ENCODE peak calls at places on chromosome 19, in seven cellular contexts. One of them, this sample, is unnamed.

GRCh38 chr19:39471756-39472536 is 8.7 kb upstream of the TIMM50 start:
- DNase-seq in cardiac muscle cell: no peak
- DNase-seq in tibial artery: no peak
- DNase-seq in brain microvascular endothelial cell: no peak
- DNase-seq in IMR-90: no peak
- DNase-seq in heart right ventricle: no peak
- DNase-seq in uterus: no peak
- DNase-seq in this sample: no peak

GRCh38 chr19:10655457-10656312 is 1.5 kb downstream of the ILF3 start:
- DNase-seq in cardiac muscle cell: peak; percentile 28
- DNase-seq in tibial artery: no peak
- DNase-seq in brain microvascular endothelial cell: peak; percentile 41
- DNase-seq in IMR-90: peak; percentile 44
- DNase-seq in heart right ventricle: no peak
- DNase-seq in uterus: no peak
- DNase-seq in this sample: no peak

GRCh38 chr19:6066661-6067646 is 43.3 kb downstream of the RFX2 start:
- DNase-seq in cardiac muscle cell: peak; percentile 73
- DNase-seq in tibial artery: peak; percentile 95
- DNase-seq in brain microvascular endothelial cell: peak; percentile 94
- DNase-seq in IMR-90: peak; percentile 86
- DNase-seq in heart right ventricle: peak; percentile 97
- DNase-seq in uterus: peak; percentile 94
- DNase-seq in this sample: peak; percentile 92

GRCh38 chr19:12095111-12095790 is 30.7 kb downstream of the ZNF844 start:
- DNase-seq in cardiac muscle cell: no peak
- DNase-seq in tibial artery: no peak
- DNase-seq in brain microvascular endothelial cell: no peak
- DNase-seq in IMR-90: peak; percentile 64
- DNase-seq in heart right ventricle: no peak
- DNase-seq in uterus: no peak
- DNase-seq in this sample: no peak

GRCh38 chr19:16778796-16779411 is 50.3 kb upstream of the SIN3B start:
- DNase-seq in cardiac muscle cell: peak; percentile 46
- DNase-seq in tibial artery: no peak
- DNase-seq in brain microvascular endothelial cell: peak; percentile 67
- DNase-seq in IMR-90: peak; percentile 55
- DNase-seq in heart right ventricle: peak; percentile 20
- DNase-seq in uterus: peak; percentile 37
- DNase-seq in this sample: no peak

GRCh38 chr19:47068876-47069406 is 20.5 kb upstream of the TMEM160 start:
- DNase-seq in cardiac muscle cell: no peak
- DNase-seq in tibial artery: no peak
- DNase-seq in brain microvascular endothelial cell: no peak
- DNase-seq in IMR-90: no peak
- DNase-seq in heart right ventricle: no peak
- DNase-seq in uterus: no peak
- DNase-seq in this sample: no peak

GRCh38 chr19:27966390-27966816 is 1246.5 kb downstream of the UQCRFS1 start:
- DNase-seq in cardiac muscle cell: no peak
- DNase-seq in tibial artery: no peak
- DNase-seq in brain microvascular endothelial cell: no peak
- DNase-seq in IMR-90: no peak
- DNase-seq in heart right ventricle: no peak
- DNase-seq in uterus: no peak
- DNase-seq in this sample: no peak

GRCh38 chr19:41133260-41133659 is 19.0 kb downstream of the CYP2F1 start:
- DNase-seq in cardiac muscle cell: no peak
- DNase-seq in tibial artery: no peak
- DNase-seq in brain microvascular endothelial cell: no peak
- DNase-seq in IMR-90: no peak
- DNase-seq in heart right ventricle: no peak
- DNase-seq in uterus: no peak
- DNase-seq in this sample: no peak

GRCh38 chr19:31444931-31445330 is 95.7 kb upstream of the TSHZ3 start:
- DNase-seq in cardiac muscle cell: no peak
- DNase-seq in tibial artery: no peak
- DNase-seq in brain microvascular endothelial cell: no peak
- DNase-seq in IMR-90: no peak
- DNase-seq in heart right ventricle: no peak
- DNase-seq in uterus: no peak
- DNase-seq in this sample: no peak

GRCh38 chr19:12867120-12868099 is 13.8 kb downstream of the DNASE2 start:
- DNase-seq in cardiac muscle cell: peak; percentile 91
- DNase-seq in tibial artery: no peak
- DNase-seq in brain microvascular endothelial cell: peak; percentile 29
- DNase-seq in IMR-90: peak; percentile 43
- DNase-seq in heart right ventricle: no peak
- DNase-seq in uterus: peak; percentile 57
- DNase-seq in this sample: peak; percentile 66

GRCh38 chr19:43675269-43675879 is 5.4 kb upstream of the PLAUR start:
- DNase-seq in cardiac muscle cell: no peak
- DNase-seq in tibial artery: no peak
- DNase-seq in brain microvascular endothelial cell: peak; percentile 31
- DNase-seq in IMR-90: peak; percentile 78
- DNase-seq in heart right ventricle: no peak
- DNase-seq in uterus: no peak
- DNase-seq in this sample: no peak

GRCh38 chr19:44304659-44305193 is at the start of gene ZNF235:
- DNase-seq in cardiac muscle cell: peak; percentile 93
- DNase-seq in tibial artery: peak; percentile 94
- DNase-seq in brain microvascular endothelial cell: peak; percentile 98
- DNase-seq in IMR-90: peak; percentile 99
- DNase-seq in heart right ventricle: peak; percentile 92
- DNase-seq in uterus: peak; percentile 89
- DNase-seq in this sample: peak; percentile 92

GRCh38 chr19:16386619-16387240 is 62.1 kb downstream of the KLF2 start:
- DNase-seq in cardiac muscle cell: peak; percentile 69
- DNase-seq in tibial artery: no peak
- DNase-seq in brain microvascular endothelial cell: peak; percentile 61
- DNase-seq in IMR-90: peak; percentile 69
- DNase-seq in heart right ventricle: no peak
- DNase-seq in uterus: peak; percentile 61
- DNase-seq in this sample: no peak

GRCh38 chr19:7533281-7533819 is 2.2 kb upstream of the PNPLA6 start:
- DNase-seq in cardiac muscle cell: no peak
- DNase-seq in tibial artery: peak; percentile 84
- DNase-seq in brain microvascular endothelial cell: no peak
- DNase-seq in IMR-90: peak; percentile 28
- DNase-seq in heart right ventricle: peak; percentile 79
- DNase-seq in uterus: peak; percentile 82
- DNase-seq in this sample: peak; percentile 80

GRCh38 chr19:33819496-33819874 is 22.8 kb downstream of the KCTD15 start:
- DNase-seq in cardiac muscle cell: no peak
- DNase-seq in tibial artery: no peak
- DNase-seq in brain microvascular endothelial cell: no peak
- DNase-seq in IMR-90: no peak
- DNase-seq in heart right ventricle: no peak
- DNase-seq in uterus: no peak
- DNase-seq in this sample: no peak

GRCh38 chr19:57583521-57584416 is at the start of gene ZIK1:
- DNase-seq in cardiac muscle cell: peak; percentile 97
- DNase-seq in tibial artery: peak; percentile 91
- DNase-seq in brain microvascular endothelial cell: peak; percentile 91
- DNase-seq in IMR-90: peak; percentile 92
- DNase-seq in heart right ventricle: peak; percentile 96
- DNase-seq in uterus: peak; percentile 84
- DNase-seq in this sample: peak; percentile 92
- TF ChIP-seq CTCF in cardiac muscle cell: no peak
- TF ChIP-seq CTCF in tibial artery: no peak
- TF ChIP-seq CTCF in brain microvascular endothelial cell: peak; percentile 16
- TF ChIP-seq CTCF in IMR-90: no peak
- TF ChIP-seq CTCF in heart right ventricle: no peak
- TF ChIP-seq CTCF in uterus: peak; percentile 14
- TF ChIP-seq CTCF in this sample: no peak

DNA sequence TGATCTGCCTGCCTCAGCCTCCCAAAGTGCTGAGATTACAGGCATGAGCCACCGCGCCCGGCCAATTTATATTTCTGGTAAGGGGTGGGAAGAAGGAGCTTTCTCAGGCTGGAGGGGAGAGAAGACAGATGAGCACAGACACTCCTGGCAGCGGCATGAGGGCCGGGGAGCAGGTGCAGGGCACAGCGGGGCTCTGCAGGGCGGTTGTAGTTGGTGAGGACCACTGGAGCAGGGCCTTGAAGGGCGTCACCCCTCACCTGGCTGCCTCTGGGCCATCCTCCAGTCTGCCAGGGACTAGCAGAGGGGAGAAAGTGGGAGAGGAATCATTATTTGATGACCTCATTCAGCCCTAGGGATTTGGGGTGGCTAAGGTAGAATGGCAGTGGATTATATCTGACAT is 8.6 kb upstream of the CSNK1G2 start:
- DNase-seq in cardiac muscle cell: no peak
- DNase-seq in tibial artery: no peak
- DNase-seq in brain microvascular endothelial cell: no peak
- DNase-seq in IMR-90: no peak
- DNase-seq in heart right ventricle: no peak
- DNase-seq in uterus: no peak
- DNase-seq in this sample: no peak
- H3K4me3 ChIP-seq in cardiac muscle cell: no peak overlapping the region
- H3K4me3 ChIP-seq in tibial artery: no peak overlapping the region
- H3K4me3 ChIP-seq in brain microvascular endothelial cell: no peak overlapping the region
- H3K4me3 ChIP-seq in IMR-90: no peak overlapping the region
- H3K4me3 ChIP-seq in heart right ventricle: no peak overlapping the region
- H3K4me3 ChIP-seq in uterus: no peak overlapping the region
- H3K4me3 ChIP-seq in this sample: no peak overlapping the region

DNA sequence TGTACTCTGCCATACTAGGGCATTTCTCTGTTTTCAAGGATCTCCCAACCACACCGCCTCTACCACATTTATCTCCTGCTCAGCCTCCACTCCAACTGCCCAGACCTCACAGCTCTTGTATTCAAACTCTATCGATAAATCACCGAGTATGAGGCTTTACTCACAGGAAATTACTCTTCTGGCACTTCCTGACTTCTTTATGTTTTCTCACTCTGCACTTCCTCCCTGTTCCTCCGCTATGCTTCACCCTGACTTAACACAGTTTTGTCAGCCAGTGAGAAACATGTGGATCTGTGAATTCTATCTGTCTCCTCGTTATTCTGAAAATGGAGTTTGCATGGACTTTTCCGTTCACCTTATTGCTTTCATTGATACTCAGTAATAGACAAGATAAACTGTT is 2.6 kb upstream of the CARD8 start:
- DNase-seq in cardiac muscle cell: no peak
- DNase-seq in tibial artery: no peak
- DNase-seq in brain microvascular endothelial cell: no peak
- DNase-seq in IMR-90: no peak
- DNase-seq in heart right ventricle: no peak
- DNase-seq in uterus: no peak
- DNase-seq in this sample: no peak
- H3K27ac ChIP-seq in cardiac muscle cell: no peak overlapping the region
- H3K27ac ChIP-seq in tibial artery: no peak overlapping the region
- H3K27ac ChIP-seq in brain microvascular endothelial cell: no peak overlapping the region
- H3K27ac ChIP-seq in IMR-90: no peak overlapping the region
- H3K27ac ChIP-seq in heart right ventricle: peak overlapping the region; percentile 93
- H3K27ac ChIP-seq in uterus: peak overlapping the region; percentile 41
- H3K27ac ChIP-seq in this sample: no peak overlapping the region

DNA sequence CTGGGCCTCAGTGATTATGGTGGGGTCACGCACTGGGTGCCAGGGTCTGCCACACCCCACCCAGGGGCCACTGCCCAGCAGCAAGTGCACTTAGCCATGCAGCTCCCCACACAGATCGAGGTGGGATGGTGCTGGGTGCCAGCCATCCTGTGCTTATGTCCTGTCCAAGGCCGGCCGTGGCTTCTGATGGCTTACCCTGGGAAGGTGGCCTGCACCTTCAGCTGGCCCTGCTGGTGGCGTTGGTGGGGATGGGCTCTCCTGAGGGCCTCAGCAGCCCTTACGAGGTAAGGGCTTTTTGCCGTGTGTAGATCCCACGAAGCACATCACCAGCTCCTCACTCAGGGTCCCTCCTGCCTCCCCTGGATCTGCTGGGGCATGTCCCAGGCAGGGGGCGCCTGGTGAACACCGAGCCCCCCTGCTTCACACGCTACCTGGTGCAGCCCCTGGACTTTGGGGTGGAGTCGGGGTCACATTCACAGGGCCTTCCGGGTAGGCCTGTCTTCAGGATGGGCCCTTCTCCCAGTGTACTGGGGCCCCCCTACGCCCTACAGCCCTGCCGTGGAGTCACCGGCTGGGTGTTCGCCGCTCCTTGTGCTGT is 46.6 kb downstream of the CRTC1 start:
- DNase-seq in cardiac muscle cell: no peak
- DNase-seq in tibial artery: no peak
- DNase-seq in brain microvascular endothelial cell: no peak
- DNase-seq in IMR-90: no peak
- DNase-seq in heart right ventricle: no peak
- DNase-seq in uterus: no peak
- DNase-seq in this sample: no peak
- TF ChIP-seq CTCF in cardiac muscle cell: no peak
- TF ChIP-seq CTCF in tibial artery: no peak
- TF ChIP-seq CTCF in brain microvascular endothelial cell: no peak
- TF ChIP-seq CTCF in IMR-90: no peak
- TF ChIP-seq CTCF in heart right ventricle: no peak
- TF ChIP-seq CTCF in uterus: no peak
- TF ChIP-seq CTCF in this sample: no peak

GRCh38 chr19:54881884-54882283 is 7.8 kb downstream of the FCAR start:
- DNase-seq in cardiac muscle cell: no peak
- DNase-seq in tibial artery: no peak
- DNase-seq in brain microvascular endothelial cell: no peak
- DNase-seq in IMR-90: no peak
- DNase-seq in heart right ventricle: no peak
- DNase-seq in uterus: no peak
- DNase-seq in this sample: no peak

GRCh38 chr19:54883228-54883627 is 9.2 kb downstream of the FCAR start:
- DNase-seq in cardiac muscle cell: no peak
- DNase-seq in tibial artery: no peak
- DNase-seq in brain microvascular endothelial cell: no peak
- DNase-seq in IMR-90: no peak
- DNase-seq in heart right ventricle: no peak
- DNase-seq in uterus: no peak
- DNase-seq in this sample: no peak

DNA sequence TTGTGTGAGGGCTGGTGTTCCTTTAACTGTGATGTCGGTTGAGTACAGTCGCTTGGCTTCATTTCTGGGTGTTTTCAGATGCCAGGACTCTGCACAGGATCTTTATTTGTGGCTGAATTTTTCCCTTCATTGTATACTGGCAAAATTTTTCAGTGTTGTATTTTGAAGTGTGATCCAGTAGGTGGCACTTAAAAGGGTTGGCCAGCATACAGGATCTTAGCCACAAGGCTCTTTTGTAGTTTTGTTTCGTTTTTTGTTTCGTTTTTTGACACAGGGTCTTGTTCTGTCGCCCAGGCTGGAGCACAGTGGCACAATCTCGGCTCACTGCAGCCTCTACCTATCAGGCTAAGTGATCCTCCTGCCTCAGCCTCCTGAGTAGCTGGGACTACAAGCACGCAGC is 8.7 kb downstream of the FCAR start:
- DNase-seq in cardiac muscle cell: no peak
- DNase-seq in tibial artery: no peak
- DNase-seq in brain microvascular endothelial cell: no peak
- DNase-seq in IMR-90: no peak
- DNase-seq in heart right ventricle: no peak
- DNase-seq in uterus: no peak
- DNase-seq in this sample: no peak
- H3K4me3 ChIP-seq in cardiac muscle cell: no peak overlapping the region
- H3K4me3 ChIP-seq in tibial artery: no peak overlapping the region
- H3K4me3 ChIP-seq in brain microvascular endothelial cell: no peak overlapping the region
- H3K4me3 ChIP-seq in IMR-90: no peak overlapping the region
- H3K4me3 ChIP-seq in heart right ventricle: no peak overlapping the region
- H3K4me3 ChIP-seq in uterus: no peak overlapping the region
- H3K4me3 ChIP-seq in this sample: no peak overlapping the region

GRCh38 chr19:42477117-42477516 is 34.4 kb upstream of the CXCL17 start:
- DNase-seq in cardiac muscle cell: no peak
- DNase-seq in tibial artery: no peak
- DNase-seq in brain microvascular endothelial cell: no peak
- DNase-seq in IMR-90: no peak
- DNase-seq in heart right ventricle: no peak
- DNase-seq in uterus: no peak
- DNase-seq in this sample: no peak
- H3K27ac ChIP-seq in cardiac muscle cell: no peak overlapping the region
- H3K27ac ChIP-seq in tibial artery: no peak overlapping the region
- H3K27ac ChIP-seq in brain microvascular endothelial cell: no peak overlapping the region
- H3K27ac ChIP-seq in IMR-90: no peak overlapping the region
- H3K27ac ChIP-seq in heart right ventricle: no peak overlapping the region
- H3K27ac ChIP-seq in uterus: no peak overlapping the region
- H3K27ac ChIP-seq in this sample: no peak overlapping the region

This sample was measured in psoas muscle.